ENCODE peak calls at places on chromosomes 16 and 17, in seven cellular contexts. One of them, this sample, is unnamed.

GRCh38 chr17:38456031-38456815 is 28.0 kb downstream of the ARHGAP23 start:
- DNase-seq in mammary epithelial cell: no peak
- DNase-seq in effector memory CD4-positive, alpha-beta T cell: no peak
- DNase-seq in sigmoid colon: no peak
- DNase-seq in thoracic aorta: no peak
- DNase-seq in lower lobe of right lung: no peak
- DNase-seq in CD8-positive, alpha-beta T cell: no peak
- DNase-seq in this sample: no peak

GRCh38 chr17:49952912-49953497 is 16.0 kb upstream of the DLX4 start:
- DNase-seq in sigmoid colon: no peak
- DNase-seq in thoracic aorta: no peak
- DNase-seq in effector memory CD4-positive, alpha-beta T cell: no peak
- DNase-seq in lower lobe of right lung: no peak
- DNase-seq in mammary epithelial cell: no peak
- DNase-seq in CD8-positive, alpha-beta T cell: no peak
- DNase-seq in this sample: no peak

GRCh38 chr17:5078106-5079028 is at the start of gene ZFP3:
- DNase-seq in lower lobe of right lung: peak; percentile 93
- DNase-seq in sigmoid colon: peak; percentile 91
- DNase-seq in effector memory CD4-positive, alpha-beta T cell: peak; percentile 45
- DNase-seq in thoracic aorta: no peak
- DNase-seq in mammary epithelial cell: peak; percentile 58
- DNase-seq in CD8-positive, alpha-beta T cell: peak; percentile 88
- DNase-seq in this sample: no peak

GRCh38 chr16:29738514-29738913 is 7.3 kb downstream of the C16orf54 start:
- DNase-seq in mammary epithelial cell: no peak
- DNase-seq in thoracic aorta: no peak
- DNase-seq in lower lobe of right lung: no peak
- DNase-seq in CD8-positive, alpha-beta T cell: peak; percentile 70
- DNase-seq in effector memory CD4-positive, alpha-beta T cell: peak; percentile 35
- DNase-seq in sigmoid colon: no peak
- DNase-seq in this sample: no peak

GRCh38 chr17:1720856-1721386 is 3.6 kb upstream of the WDR81 start:
- DNase-seq in lower lobe of right lung: peak; percentile 71
- DNase-seq in mammary epithelial cell: peak; percentile 48
- DNase-seq in sigmoid colon: peak; percentile 82
- DNase-seq in effector memory CD4-positive, alpha-beta T cell: no peak
- DNase-seq in CD8-positive, alpha-beta T cell: peak; percentile 83
- DNase-seq in thoracic aorta: no peak
- DNase-seq in this sample: no peak

GRCh38 chr17:21119247-21119944 is 7.4 kb upstream of the DHRS7B start:
- DNase-seq in CD8-positive, alpha-beta T cell: peak; percentile 80
- DNase-seq in lower lobe of right lung: peak; percentile 76
- DNase-seq in thoracic aorta: peak; percentile 28
- DNase-seq in sigmoid colon: peak; percentile 86
- DNase-seq in mammary epithelial cell: peak; percentile 59
- DNase-seq in effector memory CD4-positive, alpha-beta T cell: peak; percentile 36
- DNase-seq in this sample: no peak

GRCh38 chr17:40312893-40313659 is 4.1 kb downstream of the RARA start:
- DNase-seq in thoracic aorta: no peak
- DNase-seq in sigmoid colon: peak; percentile 58
- DNase-seq in effector memory CD4-positive, alpha-beta T cell: no peak
- DNase-seq in CD8-positive, alpha-beta T cell: peak; percentile 47
- DNase-seq in lower lobe of right lung: no peak
- DNase-seq in mammary epithelial cell: no peak
- DNase-seq in this sample: no peak

GRCh38 chr16:85631230-85631629 is 18.1 kb downstream of the GSE1 start:
- DNase-seq in sigmoid colon: no peak
- DNase-seq in effector memory CD4-positive, alpha-beta T cell: no peak
- DNase-seq in lower lobe of right lung: no peak
- DNase-seq in CD8-positive, alpha-beta T cell: no peak
- DNase-seq in mammary epithelial cell: no peak
- DNase-seq in thoracic aorta: no peak
- DNase-seq in this sample: no peak

GRCh38 chr16:64892843-64893242 is 229.0 kb downstream of the CDH11 start:
- DNase-seq in mammary epithelial cell: no peak
- DNase-seq in effector memory CD4-positive, alpha-beta T cell: no peak
- DNase-seq in CD8-positive, alpha-beta T cell: no peak
- DNase-seq in lower lobe of right lung: no peak
- DNase-seq in sigmoid colon: no peak
- DNase-seq in thoracic aorta: no peak
- DNase-seq in this sample: no peak

GRCh38 chr16:69029121-69029520 is 76.3 kb upstream of the HAS3 start:
- DNase-seq in sigmoid colon: no peak
- DNase-seq in effector memory CD4-positive, alpha-beta T cell: no peak
- DNase-seq in mammary epithelial cell: no peak
- DNase-seq in lower lobe of right lung: no peak
- DNase-seq in thoracic aorta: no peak
- DNase-seq in CD8-positive, alpha-beta T cell: no peak
- DNase-seq in this sample: no peak

GRCh38 chr17:80177986-80178590 is 8.3 kb downstream of the CARD14 start:
- DNase-seq in lower lobe of right lung: no peak
- DNase-seq in thoracic aorta: no peak
- DNase-seq in CD8-positive, alpha-beta T cell: no peak
- DNase-seq in sigmoid colon: no peak
- DNase-seq in effector memory CD4-positive, alpha-beta T cell: no peak
- DNase-seq in mammary epithelial cell: no peak
- DNase-seq in this sample: no peak

GRCh38 chr16:57308041-57308440 is 23.6 kb upstream of the PLLP start:
- DNase-seq in lower lobe of right lung: no peak
- DNase-seq in effector memory CD4-positive, alpha-beta T cell: no peak
- DNase-seq in mammary epithelial cell: peak; percentile 31
- DNase-seq in thoracic aorta: no peak
- DNase-seq in sigmoid colon: peak; percentile 33
- DNase-seq in CD8-positive, alpha-beta T cell: no peak
- DNase-seq in this sample: no peak

GRCh38 chr16:67248401-67249177 is at the start of gene SLC9A5:
- DNase-seq in mammary epithelial cell: no peak
- DNase-seq in sigmoid colon: peak; percentile 75
- DNase-seq in thoracic aorta: no peak
- DNase-seq in lower lobe of right lung: peak; percentile 54
- DNase-seq in effector memory CD4-positive, alpha-beta T cell: no peak
- DNase-seq in CD8-positive, alpha-beta T cell: no peak
- DNase-seq in this sample: no peak

GRCh38 chr17:78991906-78992532 is 12.3 kb upstream of the LGALS3BP start:
- DNase-seq in lower lobe of right lung: no peak
- DNase-seq in mammary epithelial cell: no peak
- DNase-seq in CD8-positive, alpha-beta T cell: no peak
- DNase-seq in effector memory CD4-positive, alpha-beta T cell: no peak
- DNase-seq in thoracic aorta: no peak
- DNase-seq in sigmoid colon: peak; percentile 44
- DNase-seq in this sample: no peak

GRCh38 chr16:3149630-3150345 is 15.0 kb downstream of the ZNF213 start:
- DNase-seq in effector memory CD4-positive, alpha-beta T cell: no peak
- DNase-seq in thoracic aorta: no peak
- DNase-seq in mammary epithelial cell: no peak
- DNase-seq in sigmoid colon: peak; percentile 83
- DNase-seq in lower lobe of right lung: peak; percentile 83
- DNase-seq in CD8-positive, alpha-beta T cell: peak; percentile 69
- DNase-seq in this sample: no peak

GRCh38 chr17:54455251-54455868 is 445.3 kb upstream of the TOM1L1 start:
- DNase-seq in sigmoid colon: no peak
- DNase-seq in CD8-positive, alpha-beta T cell: no peak
- DNase-seq in mammary epithelial cell: no peak
- DNase-seq in thoracic aorta: no peak
- DNase-seq in effector memory CD4-positive, alpha-beta T cell: no peak
- DNase-seq in lower lobe of right lung: no peak
- DNase-seq in this sample: no peak

GRCh38 chr17:54452666-54453348 is 447.8 kb upstream of the TOM1L1 start:
- DNase-seq in CD8-positive, alpha-beta T cell: no peak
- DNase-seq in sigmoid colon: no peak
- DNase-seq in lower lobe of right lung: no peak
- DNase-seq in thoracic aorta: no peak
- DNase-seq in effector memory CD4-positive, alpha-beta T cell: no peak
- DNase-seq in mammary epithelial cell: no peak
- DNase-seq in this sample: no peak

DNA sequence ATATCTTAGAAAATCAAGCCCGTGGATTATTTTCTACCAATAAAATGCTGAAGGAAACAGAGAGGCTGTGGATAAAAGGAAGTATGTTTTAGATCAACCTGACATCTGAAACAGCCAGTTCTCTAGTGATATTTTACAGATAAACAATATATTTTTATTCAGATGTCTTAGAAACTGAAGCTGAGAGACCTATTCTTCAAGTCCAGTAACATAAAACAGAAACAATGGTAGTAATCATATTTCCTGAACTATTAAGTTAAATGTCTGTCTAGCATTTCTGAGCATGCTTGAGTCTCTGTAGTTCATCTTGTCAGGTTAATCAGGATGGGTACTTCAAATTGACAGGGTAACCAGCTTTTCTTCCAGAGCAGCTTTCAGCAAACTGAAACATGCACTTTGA is 449.6 kb upstream of the TOM1L1 start:
- DNase-seq in mammary epithelial cell: no peak
- DNase-seq in CD8-positive, alpha-beta T cell: no peak
- DNase-seq in thoracic aorta: no peak
- DNase-seq in sigmoid colon: no peak
- DNase-seq in lower lobe of right lung: no peak
- DNase-seq in effector memory CD4-positive, alpha-beta T cell: no peak
- DNase-seq in this sample: no peak
- H3K9me3 ChIP-seq in mammary epithelial cell: peaks cover 5% of the 10 kb centered on the region
- H3K9me3 ChIP-seq in CD8-positive, alpha-beta T cell: no peaks in the 10 kb centered on the region
- H3K9me3 ChIP-seq in thoracic aorta: no peaks in the 10 kb centered on the region
- H3K9me3 ChIP-seq in sigmoid colon: no peaks in the 10 kb centered on the region
- H3K9me3 ChIP-seq in lower lobe of right lung: peaks cover 11% of the 10 kb centered on the region
- H3K9me3 ChIP-seq in effector memory CD4-positive, alpha-beta T cell: no peaks in the 10 kb centered on the region
- H3K9me3 ChIP-seq in this sample: no peaks in the 10 kb centered on the region

DNA sequence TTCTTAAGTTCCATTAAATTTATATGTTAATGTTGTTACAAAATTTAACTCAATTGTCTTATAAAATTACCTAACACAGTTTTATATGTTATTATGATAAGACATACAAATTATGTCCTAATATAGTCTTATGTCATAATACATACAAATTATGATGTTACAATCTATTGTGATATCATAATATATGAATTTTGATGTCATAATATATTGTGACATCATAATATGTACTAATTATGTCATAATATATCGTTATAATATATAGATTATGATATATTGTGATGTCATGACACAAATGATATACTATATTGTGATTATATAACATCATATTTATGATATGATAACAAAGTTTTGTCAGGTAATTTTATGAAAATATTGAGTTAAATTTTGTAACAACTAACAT is 1789.6 kb downstream of the TP53TG3F start:
- DNase-seq in thoracic aorta: no peak
- DNase-seq in effector memory CD4-positive, alpha-beta T cell: no peak
- DNase-seq in mammary epithelial cell: no peak
- DNase-seq in sigmoid colon: no peak
- DNase-seq in CD8-positive, alpha-beta T cell: no peak
- DNase-seq in lower lobe of right lung: no peak
- DNase-seq in this sample: no peak
- H3K9me3 ChIP-seq in thoracic aorta: no peaks in the 10 kb centered on the region
- H3K9me3 ChIP-seq in effector memory CD4-positive, alpha-beta T cell: no peaks in the 10 kb centered on the region
- H3K9me3 ChIP-seq in mammary epithelial cell: peaks cover 3% of the 10 kb centered on the region
- H3K9me3 ChIP-seq in sigmoid colon: no peaks in the 10 kb centered on the region
- H3K9me3 ChIP-seq in CD8-positive, alpha-beta T cell: no peaks in the 10 kb centered on the region
- H3K9me3 ChIP-seq in lower lobe of right lung: no peaks in the 10 kb centered on the region
- H3K9me3 ChIP-seq in this sample: no peaks in the 10 kb centered on the region

GRCh38 chr16:35745821-35746248 is 2286.4 kb downstream of the TP53TG3F start:
- DNase-seq in lower lobe of right lung: no peak
- DNase-seq in CD8-positive, alpha-beta T cell: peak; percentile 41
- DNase-seq in thoracic aorta: no peak
- DNase-seq in effector memory CD4-positive, alpha-beta T cell: no peak
- DNase-seq in mammary epithelial cell: no peak
- DNase-seq in sigmoid colon: no peak
- DNase-seq in this sample: no peak

GRCh38 chr16:35743101-35743692 is 2283.8 kb downstream of the TP53TG3F start:
- DNase-seq in thoracic aorta: no peak
- DNase-seq in CD8-positive, alpha-beta T cell: no peak
- DNase-seq in mammary epithelial cell: no peak
- DNase-seq in effector memory CD4-positive, alpha-beta T cell: no peak
- DNase-seq in lower lobe of right lung: no peak
- DNase-seq in sigmoid colon: no peak
- DNase-seq in this sample: no peak

GRCh38 chr16:35745191-35745590 is 2285.8 kb downstream of the TP53TG3F start:
- DNase-seq in CD8-positive, alpha-beta T cell: peak; percentile 13
- DNase-seq in mammary epithelial cell: no peak
- DNase-seq in effector memory CD4-positive, alpha-beta T cell: no peak
- DNase-seq in thoracic aorta: no peak
- DNase-seq in sigmoid colon: no peak
- DNase-seq in lower lobe of right lung: no peak
- DNase-seq in this sample: no peak

GRCh38 chr16:35744084-35744483 is 2284.7 kb downstream of the TP53TG3F start:
- DNase-seq in thoracic aorta: no peak
- DNase-seq in CD8-positive, alpha-beta T cell: no peak
- DNase-seq in mammary epithelial cell: no peak
- DNase-seq in lower lobe of right lung: no peak
- DNase-seq in effector memory CD4-positive, alpha-beta T cell: no peak
- DNase-seq in sigmoid colon: no peak
- DNase-seq in this sample: no peak

DNA sequence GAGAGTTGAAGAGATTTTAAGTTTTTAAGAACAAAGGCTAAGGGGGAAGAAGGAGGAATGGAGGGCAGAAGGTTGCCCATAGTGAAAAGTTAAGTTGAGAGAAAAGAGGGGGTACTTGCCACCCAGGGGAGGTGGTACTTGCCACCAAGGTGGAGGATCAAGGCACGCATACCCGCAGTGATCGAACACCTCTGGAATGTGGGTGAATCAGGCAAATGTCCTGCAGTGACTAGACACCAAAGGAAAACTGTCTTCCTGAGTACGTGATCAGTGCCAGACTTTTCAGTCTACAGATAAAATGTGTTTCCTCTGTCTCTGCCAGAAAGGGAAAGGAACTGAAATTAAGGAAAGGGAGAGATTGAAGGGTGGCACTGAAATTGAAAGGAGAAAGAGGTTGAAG is 2285.3 kb downstream of the TP53TG3F start:
- DNase-seq in lower lobe of right lung: no peak
- DNase-seq in mammary epithelial cell: no peak
- DNase-seq in sigmoid colon: no peak
- DNase-seq in thoracic aorta: no peak
- DNase-seq in effector memory CD4-positive, alpha-beta T cell: no peak
- DNase-seq in CD8-positive, alpha-beta T cell: no peak
- DNase-seq in this sample: no peak
- H3K9me3 ChIP-seq in lower lobe of right lung: no peaks in the 10 kb centered on the region
- H3K9me3 ChIP-seq in mammary epithelial cell: peaks cover 12% of the 10 kb centered on the region
- H3K9me3 ChIP-seq in sigmoid colon: no peaks in the 10 kb centered on the region
- H3K9me3 ChIP-seq in thoracic aorta: no peaks in the 10 kb centered on the region
- H3K9me3 ChIP-seq in effector memory CD4-positive, alpha-beta T cell: peaks cover 15% of the 10 kb centered on the region
- H3K9me3 ChIP-seq in CD8-positive, alpha-beta T cell: peaks cover 3% of the 10 kb centered on the region
- H3K9me3 ChIP-seq in this sample: no peaks in the 10 kb centered on the region

DNA sequence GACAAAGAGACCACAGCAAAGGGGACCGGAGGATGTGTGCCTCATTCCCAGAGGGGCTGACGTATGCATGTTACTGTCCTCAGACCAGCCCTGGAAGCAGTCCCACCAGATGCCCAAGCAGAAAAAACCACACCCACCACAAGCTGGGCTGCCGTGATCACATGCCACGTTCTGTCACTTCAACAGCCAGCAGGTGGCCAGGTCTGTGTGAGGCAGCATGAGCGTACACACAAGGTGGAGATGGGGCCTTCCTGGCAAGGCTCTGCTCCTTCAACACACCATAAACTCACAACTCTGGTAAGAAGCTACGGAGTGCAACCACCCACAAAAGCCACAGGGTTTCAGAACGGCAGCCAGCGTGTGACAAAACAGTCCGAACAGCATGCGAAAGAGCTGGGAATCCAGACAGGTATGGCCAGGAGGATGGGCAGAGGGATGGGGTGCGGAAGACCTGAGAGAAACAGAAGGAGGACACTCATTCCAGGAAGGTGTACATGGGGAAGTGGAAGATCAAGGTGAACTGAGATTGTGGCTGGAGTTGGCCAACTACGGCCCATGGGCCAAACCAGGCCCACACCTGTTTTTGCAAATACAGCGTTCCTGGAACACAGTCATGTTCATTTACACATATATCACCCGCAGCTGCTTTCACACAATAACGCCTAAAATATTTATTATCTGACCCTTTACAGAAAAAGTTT is 27.9 kb downstream of the MBTPS1 start:
- DNase-seq in thoracic aorta: no peak
- DNase-seq in CD8-positive, alpha-beta T cell: peak; percentile 64
- DNase-seq in sigmoid colon: no peak
- DNase-seq in mammary epithelial cell: no peak
- DNase-seq in lower lobe of right lung: no peak
- DNase-seq in effector memory CD4-positive, alpha-beta T cell: peak; percentile 18
- DNase-seq in this sample: no peak
- H3K9me3 ChIP-seq in thoracic aorta: no peaks in the 10 kb centered on the region
- H3K9me3 ChIP-seq in CD8-positive, alpha-beta T cell: no peaks in the 10 kb centered on the region
- H3K9me3 ChIP-seq in sigmoid colon: no peaks in the 10 kb centered on the region
- H3K9me3 ChIP-seq in mammary epithelial cell: no peaks in the 10 kb centered on the region
- H3K9me3 ChIP-seq in lower lobe of right lung: no peaks in the 10 kb centered on the region
- H3K9me3 ChIP-seq in effector memory CD4-positive, alpha-beta T cell: no peaks in the 10 kb centered on the region
- H3K9me3 ChIP-seq in this sample: no peaks in the 10 kb centered on the region